ENCODE peak calls at places on chromosomes 6 and 20, in seven cellular contexts. I, K, N, A, P, Y and C are unnamed samples.

GRCh38 chr6:81909981-81910910 is 157.8 kb upstream of the TENT5A start:
- DNase-seq in I (no peak), K (no peak), N (no peak), A (no peak), P (no peak), Y (no peak), C (no peak)

GRCh38 chr20:58712823-58713731 is 20.5 kb downstream of the NPEPL1 start:
- DNase-seq in I (no peak), K (peak; percentile 12), N (no peak), A (no peak), P (peak; percentile 19), Y (no peak), C (peak; percentile 11)

GRCh38 chr6:10989587-10989986 is 54.5 kb downstream of the ELOVL2 start:
- DNase-seq in I (no peak), K (no peak), N (no peak), A (no peak), P (no peak), Y (no peak), C (no peak)

GRCh38 chr6:117601811-117602150 is 530 bp downstream of the GOPC start:
- DNase-seq in I (no peak), K (no peak), N (no peak), A (no peak), P (no peak), Y (no peak), C (no peak)

GRCh38 chr20:24149175-24149574 is 160.6 kb upstream of the GGTLC1 start:
- DNase-seq in I (no peak), K (no peak), N (no peak), A (no peak), P (no peak), Y (no peak), C (no peak)

GRCh38 chr6:71533939-71534379 is 245.3 kb downstream of the OGFRL1 start:
- DNase-seq in I (peak; percentile 2), K (no peak), N (no peak), A (peak; percentile 19), P (peak; percentile 34), Y (no peak), C (no peak)

GRCh38 chr6:169800668-169801395 is 49.4 kb downstream of the ERMARD start:
- DNase-seq in I (peak; percentile 91), K (no peak), N (no peak), A (no peak), P (no peak), Y (no peak), C (no peak)

GRCh38 chr6:39792501-39793450 is 600 bp downstream of the DAAM2 start:
- DNase-seq in I (no peak), K (no peak), N (no peak), A (no peak), P (peak; percentile 48), Y (no peak), C (no peak)

GRCh38 chr6:158625881-158626305 is 18.6 kb downstream of the DYNLT1 start:
- DNase-seq in I (no peak), K (no peak), N (no peak), A (no peak), P (no peak), Y (no peak), C (no peak)

GRCh38 chr6:139369068-139369467 is 5.4 kb downstream of the CITED2 start:
- DNase-seq in I (no peak), K (no peak), N (no peak), A (no peak), P (no peak), Y (no peak), C (no peak)

GRCh38 chr6:70694371-70694770 is 26.7 kb downstream of the SMAP1 start:
- DNase-seq in I (no peak), K (no peak), N (no peak), A (no peak), P (no peak), Y (no peak), C (no peak)

GRCh38 chr6:141321486-141322347 is 811.0 kb upstream of the GJE1 start:
- DNase-seq in I (no peak), K (no peak), N (no peak), A (no peak), P (no peak), Y (no peak), C (no peak)

GRCh38 chr6:140124498-140124897 is 750.0 kb upstream of the CITED2 start:
- DNase-seq in I (peak; percentile 9), K (no peak), N (no peak), A (no peak), P (no peak), Y (no peak), C (no peak)

GRCh38 chr20:63126876-63127699 is 88.8 kb downstream of the YTHDF1 start:
- DNase-seq in I (no peak), K (no peak), N (no peak), A (no peak), P (no peak), Y (no peak), C (no peak)

GRCh38 chr6:25041676-25042598 is 106.2 kb upstream of the RIPOR2 start:
- DNase-seq in I (no peak), K (no peak), N (no peak), A (no peak), P (no peak), Y (no peak), C (no peak)

DNA sequence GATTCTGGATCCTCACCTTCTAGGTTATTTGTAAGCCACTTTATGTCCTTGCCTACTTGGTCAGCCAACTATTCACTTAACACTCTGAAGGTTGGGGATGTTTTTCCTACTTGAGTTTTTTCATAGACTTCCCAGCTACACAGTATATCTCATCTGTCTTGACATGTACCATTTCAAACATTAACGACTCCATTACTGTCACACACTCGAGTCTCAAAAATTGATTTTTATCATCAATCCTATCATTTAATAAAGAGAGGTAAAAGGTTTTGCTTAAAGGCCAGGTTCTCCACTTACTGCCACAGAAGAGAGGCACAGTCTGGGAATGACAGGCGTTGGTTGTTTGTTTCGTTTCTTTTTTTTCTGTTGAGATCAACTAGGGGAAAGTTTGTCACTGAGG is 38.2 kb upstream of the LAMP5 start:
- DNase-seq in I (no peak), K (no peak), N (no peak), A (no peak), P (no peak), Y (no peak), C (no peak)
- TF ChIP-seq POLR2AphosphoS5 in I (no peak), K (no peak), N (no peak), A (no peak), P (no peak), Y (no peak), C (no peak)

GRCh38 chr20:42018979-42019378 is 400.8 kb upstream of the CHD6 start:
- DNase-seq in I (peak; percentile 22), K (no peak), N (no peak), A (no peak), P (no peak), Y (no peak), C (no peak)
- TF ChIP-seq TAF1 in I (no peak), K (no peak), N (no peak), A (no peak), P (no peak), Y (no peak), C (no peak)

GRCh38 chr20:41268402-41268801 is 49.1 kb downstream of the ZHX3 start:
- DNase-seq in I (no peak), K (no peak), N (no peak), A (no peak), P (no peak), Y (no peak), C (no peak)
- TF ChIP-seq POLR2AphosphoS5 in I (no peak), K (no peak), N (no peak), A (no peak), P (no peak), Y (no peak), C (no peak)

DNA sequence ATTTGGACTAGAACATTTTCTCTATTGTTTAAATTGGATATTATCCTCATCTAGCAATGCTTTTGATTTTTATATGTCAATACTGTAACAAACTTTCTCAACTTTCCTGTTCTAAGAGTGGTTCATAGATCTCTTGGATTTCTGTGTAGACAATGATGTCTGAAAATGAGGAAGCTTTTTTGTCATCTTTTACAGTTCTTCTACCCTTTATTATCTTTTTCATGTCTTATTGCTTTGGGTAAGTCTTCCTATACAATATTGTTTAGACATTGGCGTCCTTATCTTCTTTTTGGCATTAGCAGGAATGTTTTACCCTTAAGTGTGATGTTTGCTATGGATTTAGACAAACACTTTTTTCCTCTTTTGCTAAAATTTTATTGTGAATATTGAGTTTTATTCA is 91.5 kb upstream of the MTHFD1L start:
- DNase-seq in I (no peak), K (no peak), N (no peak), A (no peak), P (no peak), Y (no peak), C (no peak)
- TF ChIP-seq TAF1 in I (no peak), K (no peak), N (no peak), A (no peak), P (no peak), Y (no peak), C (no peak)

DNA sequence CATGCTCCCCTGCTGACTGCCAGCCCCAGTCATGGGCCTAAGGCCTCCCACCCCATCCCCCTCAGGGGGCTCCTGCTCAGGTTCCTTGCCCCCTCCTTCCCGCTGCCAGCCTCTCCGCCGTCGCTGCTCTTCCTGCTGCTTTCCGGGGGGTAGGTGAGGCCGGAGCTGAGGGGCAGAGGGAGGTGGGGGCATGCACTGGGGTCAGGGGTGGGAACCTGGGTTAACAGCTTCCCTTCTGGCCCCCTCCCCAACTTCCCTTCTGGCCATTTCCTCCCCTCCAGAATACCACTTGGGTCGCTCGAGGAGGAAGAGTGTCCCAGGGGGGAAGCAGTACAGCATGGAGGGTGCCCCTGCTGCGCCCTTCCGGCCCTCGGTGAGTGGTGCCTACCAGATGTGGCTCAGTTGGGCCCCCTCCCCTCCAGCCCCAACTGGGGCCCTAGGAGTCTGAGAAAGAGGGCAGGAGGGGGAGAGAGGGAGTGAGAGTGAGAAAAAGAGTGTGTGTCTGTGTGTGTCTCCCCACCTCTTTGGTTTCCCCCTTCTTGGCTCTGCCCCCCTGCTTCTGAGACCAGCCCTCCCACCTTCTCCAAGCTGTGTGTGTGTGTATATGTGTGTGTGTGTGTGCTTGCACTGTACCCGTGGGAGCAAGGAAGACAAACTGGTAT is 12.1 kb downstream of the SYNGAP1 start:
- DNase-seq in I (no peak), K (no peak), N (no peak), A (no peak), P (peak; percentile 16), Y (no peak), C (no peak)
- TF ChIP-seq POLR2AphosphoS5 in I (no peak), K (no peak), N (peak; percentile 6), A (no peak), P (no peak), Y (no peak), C (no peak)